ENCODE peak calls at places on chromosomes 5 and 9, in five cellular contexts. L is activated T-cell treated with anti-CD3 and anti-CD28 coated beads for 48 hours, A is adrenal gland, X is AG09309, W is heart left ventricle. T is an unnamed sample.

GRCh38 chr9:124960409-124960752 is 19.5 kb upstream of the GOLGA1 start:
- DNase-seq in L (no peak), A (no peak), X (no peak), W (no peak), T (no peak)

GRCh38 chr9:89505795-89506385 is 8.0 kb upstream of the SEMA4D start:
- DNase-seq in L (no peak), A (peak; percentile 61), X (no peak), W (no peak), T (no peak)

GRCh38 chr9:130866474-130866965 is 30.1 kb downstream of the QRFP start:
- DNase-seq in L (peak; percentile 21), A (peak; percentile 74), X (peak; percentile 57), W (peak; percentile 68), T (peak; percentile 42)

GRCh38 chr5:42950466-42951168 is 89.5 kb downstream of the ANXA2R start:
- DNase-seq in L (peak; percentile 59), A (peak; percentile 63), X (peak; percentile 100), W (peak; percentile 74), T (peak; percentile 65)

GRCh38 chr5:78496373-78496772 is 136.0 kb downstream of the SCAMP1 start:
- DNase-seq in L (no peak), A (no peak), X (no peak), W (no peak), T (no peak)

GRCh38 chr9:135513351-135513846 is 7.8 kb upstream of the LCN1 start:
- DNase-seq in L (no peak), A (no peak), X (no peak), W (no peak), T (peak; percentile 3)

GRCh38 chr9:133161542-133161950 is 2.2 kb downstream of the GBGT1 start:
- DNase-seq in L (no peak), A (no peak), X (no peak), W (no peak), T (no peak)

GRCh38 chr5:144028058-144028457 is 142.4 kb downstream of the YIPF5 start:
- DNase-seq in L (no peak), A (no peak), X (peak; percentile 59), W (peak; percentile 53), T (no peak)

GRCh38 chr9:84387821-84388220 is 47.3 kb upstream of the SLC28A3 start:
- DNase-seq in L (no peak), A (no peak), X (peak; percentile 16), W (no peak), T (no peak)

GRCh38 chr9:131951905-131952304 is 127.8 kb downstream of the MED27 start:
- DNase-seq in L (no peak), A (no peak), X (no peak), W (peak; percentile 32), T (no peak)

GRCh38 chr5:115859378-115859777 is 17.6 kb downstream of the AP3S1 start:
- DNase-seq in L (no peak), A (no peak), X (no peak), W (no peak), T (no peak)

GRCh38 chr5:121156565-121156964 is 692.5 kb downstream of the PRR16 start:
- DNase-seq in L (no peak), A (no peak), X (no peak), W (no peak), T (no peak)